ENCODE peak calls at places on chromosomes 12 and 14, in ten cellular contexts. One of them, this sample, is unnamed.

GRCh38 chr14:31994391-31995033 is 82.6 kb upstream of the ARHGAP5 start:
- DNase-seq in RWPE1: no peak
- DNase-seq in HTR-8/SVneo: no peak
- DNase-seq in HCT116: no peak
- DNase-seq in psoas muscle: no peak
- DNase-seq in DND-41: no peak
- DNase-seq in epithelial cell of proximal tubule: no peak
- DNase-seq in transverse colon: no peak
- DNase-seq in NT2/D1: no peak
- DNase-seq in HL-60: no peak
- DNase-seq in this sample: no peak

GRCh38 chr14:22026527-22026926 is 352.9 kb upstream of the OR4E1 start:
- DNase-seq in RWPE1: no peak
- DNase-seq in DND-41: no peak
- DNase-seq in psoas muscle: no peak
- DNase-seq in HCT116: no peak
- DNase-seq in HL-60: no peak
- DNase-seq in epithelial cell of proximal tubule: no peak
- DNase-seq in HTR-8/SVneo: no peak
- DNase-seq in NT2/D1: no peak
- DNase-seq in transverse colon: no peak
- DNase-seq in this sample: no peak

GRCh38 chr12:42162940-42163339 is 18.3 kb upstream of the GXYLT1 start:
- DNase-seq in DND-41: no peak
- DNase-seq in HTR-8/SVneo: no peak
- DNase-seq in psoas muscle: no peak
- DNase-seq in HL-60: no peak
- DNase-seq in transverse colon: no peak
- DNase-seq in epithelial cell of proximal tubule: no peak
- DNase-seq in RWPE1: no peak
- DNase-seq in HCT116: no peak
- DNase-seq in NT2/D1: no peak
- DNase-seq in this sample: no peak

GRCh38 chr12:286531-287300 is 24.1 kb upstream of the SLC6A13 start:
- DNase-seq in HL-60: no peak
- DNase-seq in RWPE1: no peak
- DNase-seq in epithelial cell of proximal tubule: no peak
- DNase-seq in transverse colon: no peak
- DNase-seq in HTR-8/SVneo: no peak
- DNase-seq in NT2/D1: no peak
- DNase-seq in DND-41: no peak
- DNase-seq in psoas muscle: no peak
- DNase-seq in HCT116: no peak
- DNase-seq in this sample: no peak

GRCh38 chr14:92513204-92513965 is at the start of gene RIN3:
- DNase-seq in HCT116: no peak
- DNase-seq in HTR-8/SVneo: peak
- DNase-seq in DND-41: no peak
- DNase-seq in NT2/D1: no peak
- DNase-seq in transverse colon: peak
- DNase-seq in HL-60: no peak
- DNase-seq in epithelial cell of proximal tubule: no peak
- DNase-seq in psoas muscle: peak
- DNase-seq in RWPE1: peak
- DNase-seq in this sample: no peak

GRCh38 chr12:93348568-93349435 is 28.9 kb upstream of the NUDT4 start:
- DNase-seq in epithelial cell of proximal tubule: no peak
- DNase-seq in HL-60: no peak
- DNase-seq in DND-41: no peak
- DNase-seq in transverse colon: no peak
- DNase-seq in HTR-8/SVneo: no peak
- DNase-seq in NT2/D1: no peak
- DNase-seq in RWPE1: no peak
- DNase-seq in HCT116: no peak
- DNase-seq in psoas muscle: no peak
- DNase-seq in this sample: no peak

GRCh38 chr12:7130791-7131501 is 775 bp downstream of the CLSTN3 start:
- DNase-seq in HTR-8/SVneo: peak
- DNase-seq in DND-41: no peak
- DNase-seq in RWPE1: no peak
- DNase-seq in NT2/D1: peak
- DNase-seq in epithelial cell of proximal tubule: no peak
- DNase-seq in HL-60: no peak
- DNase-seq in HCT116: no peak
- DNase-seq in transverse colon: peak
- DNase-seq in psoas muscle: peak
- DNase-seq in this sample: no peak

GRCh38 chr12:5807538-5808219 is 137.4 kb downstream of the ANO2 start:
- DNase-seq in epithelial cell of proximal tubule: no peak
- DNase-seq in HTR-8/SVneo: no peak
- DNase-seq in transverse colon: no peak
- DNase-seq in DND-41: no peak
- DNase-seq in HL-60: no peak
- DNase-seq in psoas muscle: no peak
- DNase-seq in HCT116: no peak
- DNase-seq in NT2/D1: no peak
- DNase-seq in RWPE1: no peak
- DNase-seq in this sample: no peak

GRCh38 chr12:6768385-6769002 is 2.3 kb downstream of the PTMS start:
- DNase-seq in DND-41: no peak
- DNase-seq in HL-60: no peak
- DNase-seq in HTR-8/SVneo: no peak
- DNase-seq in epithelial cell of proximal tubule: no peak
- DNase-seq in RWPE1: no peak
- DNase-seq in HCT116: no peak
- DNase-seq in psoas muscle: no peak
- DNase-seq in NT2/D1: no peak
- DNase-seq in transverse colon: no peak
- DNase-seq in this sample: no peak

GRCh38 chr12:3962661-3963483 is 89.7 kb upstream of the PARP11 start:
- DNase-seq in psoas muscle: no peak
- DNase-seq in RWPE1: no peak
- DNase-seq in HCT116: no peak
- DNase-seq in DND-41: no peak
- DNase-seq in NT2/D1: no peak
- DNase-seq in HTR-8/SVneo: no peak
- DNase-seq in HL-60: no peak
- DNase-seq in transverse colon: no peak
- DNase-seq in epithelial cell of proximal tubule: no peak
- DNase-seq in this sample: no peak